ENCODE peak calls at places on chromosomes 4 and X, in five cellular contexts. W is RWPE2, R is fibroblast of pulmonary artery, C is stomach, V is cardiac muscle cell. Z is an unnamed sample.

GRCh38 chr4:114281561-114281960 is 302.1 kb upstream of the ARSJ start:
- DNase-seq in R (peak; percentile 87), V (no peak), W (no peak), C (no peak), Z (no peak)

GRCh38 chr4:38857354-38858096 is 908 bp upstream of the TLR6 start:
- DNase-seq in W (no peak), C (no peak), V (no peak), R (peak; percentile 89), Z (no peak)

GRCh38 chrX:151981129-151981528 is 6.7 kb upstream of the GABRE start:
- DNase-seq in V (no peak), R (peak; percentile 46), W (no peak), C (no peak), Z (no peak)

GRCh38 chrX:9785944-9786741 is at the start of gene SHROOM2:
- DNase-seq in V (peak; percentile 72), W (no peak), R (peak; percentile 31), C (peak; percentile 39), Z (peak; percentile 66)

GRCh38 chr4:179007758-179008157 is 1565.5 kb upstream of the AGA start:
- DNase-seq in W (no peak), C (no peak), R (no peak), V (peak; percentile 34), Z (no peak)

GRCh38 chrX:100085851-100086250 is 324.2 kb downstream of the PCDH19 start:
- DNase-seq in W (no peak), C (no peak), R (no peak), V (no peak), Z (no peak)

GRCh38 chrX:153776611-153777045 is 4.2 kb upstream of the SRPK3 start:
- DNase-seq in C (no peak), R (no peak), W (peak; percentile 44), V (no peak), Z (no peak)

GRCh38 chrX:2608638-2609430 is 82.3 kb upstream of the CD99 start:
- DNase-seq in V (peak; percentile 86), W (peak; percentile 89), C (peak; percentile 89), R (peak; percentile 86), Z (peak; percentile 96)

GRCh38 chr4:119050501-119051090 is 85.0 kb upstream of the MYOZ2 start:
- DNase-seq in C (no peak), W (no peak), R (no peak), V (no peak), Z (no peak)

GRCh38 chr4:142307857-142308256 is 538.2 kb downstream of the INPP4B start:
- DNase-seq in W (no peak), V (no peak), C (no peak), R (no peak), Z (no peak)

GRCh38 chr4:74319506-74319905 is 11.2 kb downstream of the EPGN start:
- DNase-seq in R (no peak), W (no peak), V (no peak), C (no peak), Z (no peak)

GRCh38 chr4:15665738-15666365 is 10.7 kb upstream of the FBXL5 start:
- DNase-seq in W (no peak), C (no peak), V (no peak), R (peak; percentile 76), Z (no peak)

GRCh38 chrX:70769659-70770232 is 138.8 kb downstream of the TEX11 start:
- DNase-seq in C (no peak), W (no peak), R (peak; percentile 14), V (no peak), Z (no peak)

GRCh38 chr4:153969542-153969941 is 180.7 kb upstream of the SFRP2 start:
- DNase-seq in V (no peak), W (no peak), R (no peak), C (no peak), Z (no peak)

GRCh38 chrX:40304115-40304514 is 206.4 kb upstream of the BCOR start:
- DNase-seq in V (no peak), C (no peak), W (no peak), R (no peak), Z (no peak)

GRCh38 chrX:154371771-154372300 is 2.6 kb downstream of the FLNA start:
- DNase-seq in W (no peak), R (no peak), V (no peak), C (no peak), Z (no peak)

GRCh38 chr4:1802151-1802715 is 9.1 kb downstream of the FGFR3 start:
- DNase-seq in W (no peak), C (no peak), R (peak; percentile 10), V (no peak), Z (no peak)

GRCh38 chr4:110516106-110516922 is 40.4 kb downstream of the ENPEP start:
- DNase-seq in V (peak; percentile 78), W (peak; percentile 66), R (peak; percentile 74), C (peak; percentile 86), Z (peak; percentile 73)

GRCh38 chr4:55269970-55270369 is 76.1 kb upstream of the SRD5A3 start:
- DNase-seq in W (no peak), V (no peak), C (no peak), R (no peak), Z (no peak)

GRCh38 chrX:16212436-16212835 is 45.2 kb downstream of the MAGEB17 start:
- DNase-seq in R (peak; percentile 37), C (no peak), V (peak; percentile 24), W (no peak), Z (no peak)

GRCh38 chr4:176054942-176055341 is 10.7 kb upstream of the WDR17 start:
- DNase-seq in V (no peak), R (no peak), C (no peak), W (no peak), Z (no peak)

DNA sequence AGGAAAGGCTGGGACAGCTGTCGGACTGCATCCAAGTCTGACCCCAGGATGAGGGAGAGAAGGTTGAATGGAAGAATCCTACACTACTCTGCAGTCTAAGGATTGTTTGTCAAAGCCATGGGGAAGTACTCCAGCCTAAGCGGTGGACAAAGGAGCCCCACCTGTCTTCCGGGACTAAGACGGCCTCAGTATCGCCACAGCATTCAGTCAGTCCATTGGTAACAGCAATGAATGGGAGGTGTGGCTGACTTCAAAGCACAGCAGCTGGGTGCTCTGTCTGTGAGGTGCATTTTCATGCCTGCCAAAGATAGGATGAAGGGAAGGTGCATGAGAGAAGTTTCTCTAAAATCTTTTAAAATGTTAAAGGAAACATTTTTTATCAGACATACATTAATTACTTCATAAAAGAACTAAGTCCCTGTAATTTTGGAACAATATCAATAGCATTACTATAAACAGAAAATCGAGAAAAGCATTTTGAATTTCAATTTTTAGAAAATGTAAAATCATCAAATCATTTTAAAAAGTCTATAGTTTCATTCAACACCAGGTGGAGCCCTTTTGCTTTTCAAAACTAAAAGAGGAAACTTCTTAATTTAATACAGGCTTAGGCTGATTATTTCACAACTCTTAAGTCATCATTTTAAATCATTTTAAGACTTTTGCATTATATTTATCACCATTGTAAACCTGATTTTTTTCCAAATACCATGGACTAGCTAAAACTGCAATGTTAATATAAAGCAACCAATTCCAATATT is 27.6 kb upstream of the INTU start:
- DNase-seq in V (peak; percentile 47), R (peak; percentile 68), W (no peak), C (no peak), Z (no peak)
- TF ChIP-seq CTCF in V (peak; percentile 29), R (peak; percentile 40), W (peak; percentile 77), C (peak; percentile 46), Z (peak; percentile 66)

GRCh38 chr4:65791111-65791806 is 121.0 kb upstream of the EPHA5 start:
- DNase-seq in W (no peak), R (peak; percentile 13), V (no peak), C (no peak), Z (no peak)
- H3K4me3 ChIP-seq in W (no peak overlapping the region), R (no peak overlapping the region), V (no peak overlapping the region), C (no peak overlapping the region), Z (no peak overlapping the region)

GRCh38 chr4:53676402-53676871 is 85.2 kb upstream of the LNX1 start:
- DNase-seq in R (peak; percentile 97), W (no peak), C (no peak), V (no peak), Z (no peak)

GRCh38 chr4:53672873-53673272 is 81.6 kb upstream of the LNX1 start:
- DNase-seq in R (no peak), C (no peak), V (no peak), W (no peak), Z (no peak)

GRCh38 chr4:53674891-53675290 is 83.6 kb upstream of the LNX1 start:
- DNase-seq in C (no peak), W (no peak), R (no peak), V (no peak), Z (no peak)

DNA sequence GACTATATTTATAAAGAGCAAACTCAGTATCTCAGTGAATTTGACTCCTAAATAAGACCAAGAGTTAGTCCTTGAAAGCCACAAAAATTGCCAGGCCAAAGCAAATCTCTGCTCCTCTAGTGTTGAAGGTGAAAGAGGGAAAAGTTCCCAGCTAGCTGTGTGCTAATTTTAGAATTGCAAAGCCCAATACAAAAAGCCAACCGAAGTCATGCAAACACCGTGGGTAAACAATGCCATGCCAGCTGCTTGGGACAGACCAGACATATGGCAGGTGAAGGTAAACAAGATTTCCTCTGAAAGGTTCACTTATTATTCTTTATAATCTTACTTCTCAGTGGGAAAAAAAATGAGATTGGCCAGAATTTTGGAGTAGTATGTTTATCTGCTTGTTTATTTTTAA is 80.5 kb upstream of the LNX1 start:
- DNase-seq in C (peak; percentile 70), V (peak; percentile 24), W (no peak), R (no peak), Z (no peak)
- TF ChIP-seq CTCF in C (no peak), V (no peak), W (no peak), R (no peak), Z (no peak)

GRCh38 chr4:138223191-138223910 is 18.8 kb downstream of the SLC7A11 start:
- DNase-seq in C (no peak), V (no peak), R (no peak), W (no peak), Z (no peak)

GRCh38 chr4:138224614-138225013 is 17.5 kb downstream of the SLC7A11 start:
- DNase-seq in R (no peak), C (no peak), V (no peak), W (no peak), Z (no peak)

GRCh38 chr4:138218976-138219375 is 23.2 kb downstream of the SLC7A11 start:
- DNase-seq in W (no peak), V (no peak), C (no peak), R (no peak), Z (no peak)

GRCh38 chr4:138225477-138225876 is 16.7 kb downstream of the SLC7A11 start:
- DNase-seq in V (no peak), R (no peak), C (no peak), W (no peak), Z (no peak)

GRCh38 chr4:138222041-138222440 is 20.1 kb downstream of the SLC7A11 start:
- DNase-seq in W (no peak), C (no peak), V (no peak), R (peak; percentile 93), Z (no peak)
- H3K4me3 ChIP-seq in W (no peak overlapping the region), C (no peak overlapping the region), V (no peak overlapping the region), R (no peak overlapping the region), Z (no peak overlapping the region)

GRCh38 chr4:186651181-186651603 is 72.5 kb downstream of the FAT1 start:
- DNase-seq in V (no peak), C (no peak), R (no peak), W (no peak), Z (no peak)
- TF ChIP-seq CTCF in V (no peak), C (no peak), R (no peak), W (no peak), Z (no peak)

Z was measured in upper lobe of right lung.